ENCODE peak calls at places on chromosome 20, in five cellular contexts. J is A549; D is naive thymus-derived CD4-positive, alpha-beta T cell; K is psoas muscle; B is IMR-90. R is an unnamed sample.

GRCh38 chr20:24504331-24505285 is 35.2 kb downstream of the SYNDIG1 start:
- DNase-seq in J (no peak), D (no peak), K (no peak), B (no peak), R (no peak)

GRCh38 chr20:23602261-23602660 is 3.5 kb downstream of the CST9 start:
- DNase-seq in J (no peak), D (no peak), K (no peak), B (no peak), R (no peak)

GRCh38 chr20:2005831-2006426 is 12.1 kb upstream of the PDYN start:
- DNase-seq in J (peak), D (peak), K (peak), B (peak), R (peak)

GRCh38 chr20:62977613-62978558 is 25.4 kb downstream of the SLC17A9 start:
- DNase-seq in J (peak), D (peak), K (no peak), B (no peak), R (peak)

GRCh38 chr20:54726687-54727086 is 251.3 kb downstream of the DOK5 start:
- DNase-seq in J (no peak), D (no peak), K (no peak), B (no peak), R (no peak)

GRCh38 chr20:51800769-51801219 is 1.5 kb downstream of the SALL4 start:
- DNase-seq in J (peak), D (no peak), K (no peak), B (no peak), R (no peak)

GRCh38 chr20:50577175-50578018 is 67.2 kb downstream of the PTPN1 start:
- DNase-seq in J (no peak), D (no peak), K (peak), B (no peak), R (no peak)

GRCh38 chr20:3727333-3728035 is 5.0 kb upstream of the HSPA12B start:
- DNase-seq in J (no peak), D (no peak), K (no peak), B (peak), R (no peak)

GRCh38 chr20:7836076-7836475 is 104.2 kb downstream of the HAO1 start:
- DNase-seq in J (no peak), D (no peak), K (no peak), B (no peak), R (no peak)

GRCh38 chr20:47117325-47117724 is 222.7 kb downstream of the EYA2 start:
- DNase-seq in J (no peak), D (no peak), K (no peak), B (no peak), R (no peak)

GRCh38 chr20:11511816-11512215 is 405.9 kb upstream of the BTBD3 start:
- DNase-seq in J (no peak), D (no peak), K (no peak), B (no peak), R (no peak)

GRCh38 chr20:13089950-13090469 is 81.2 kb downstream of the SPTLC3 start:
- DNase-seq in J (no peak), D (no peak), K (no peak), B (no peak), R (no peak)

GRCh38 chr20:31485450-31486339 is 10.6 kb downstream of the REM1 start:
- DNase-seq in J (no peak), D (no peak), K (peak), B (peak), R (no peak)

GRCh38 chr20:19661717-19662637 is 96.1 kb upstream of the RIN2 start:
- DNase-seq in J (peak), D (no peak), K (peak), B (peak), R (peak)

GRCh38 chr20:10637563-10637962 is 36.2 kb downstream of the JAG1 start:
- DNase-seq in J (no peak), D (no peak), K (no peak), B (no peak), R (no peak)

GRCh38 chr20:49279677-49280462 is 2.0 kb upstream of the ZNFX1 start:
- DNase-seq in J (no peak), D (no peak), K (no peak), B (no peak), R (no peak)

GRCh38 chr20:63029358-63030121 is 22.8 kb upstream of the BHLHE23 start:
- DNase-seq in J (no peak), D (no peak), K (no peak), B (no peak), R (no peak)

GRCh38 chr20:48820649-48820973 is 7.2 kb downstream of the PREX1 start:
- DNase-seq in J (no peak), D (no peak), K (no peak), B (no peak), R (no peak)

GRCh38 chr20:45735988-45736387 is 13.8 kb downstream of the SPINT4 start:
- DNase-seq in J (no peak), D (no peak), K (no peak), B (no peak), R (no peak)